ENCODE peak calls at places on chromosomes 2 and 18, in ten cellular contexts. M, P, I, D, K, R, C, V, X and S are unnamed samples.

GRCh38 chr2:16821696-16822095 is 156.1 kb upstream of the CYRIA start:
- DNase-seq in M (no peak), P (no peak), I (no peak), D (no peak), K (no peak), R (no peak), C (no peak), V (no peak), X (peak), S (no peak)

GRCh38 chr2:150484461-150484931 is 3.0 kb downstream of the RND3 start:
- DNase-seq in M (no peak), P (no peak), I (no peak), D (no peak), K (peak), R (no peak), C (no peak), V (peak), X (no peak), S (peak)

GRCh38 chr2:152033146-152033545 is 65.7 kb downstream of the CACNB4 start:
- DNase-seq in M (no peak), P (no peak), I (no peak), D (no peak), K (no peak), R (no peak), C (no peak), V (no peak), X (no peak), S (no peak)

GRCh38 chr2:27218614-27219013 is 1.4 kb downstream of the CAD start:
- DNase-seq in M (no peak), P (no peak), I (no peak), D (peak), K (no peak), R (no peak), C (no peak), V (no peak), X (no peak), S (no peak)

GRCh38 chr2:233026211-233026813 is 6.2 kb upstream of the NEU2 start:
- DNase-seq in M (no peak), P (no peak), I (no peak), D (no peak), K (peak), R (no peak), C (no peak), V (no peak), X (peak), S (peak)

GRCh38 chr2:237912271-237913192 is 53.1 kb downstream of the RAMP1 start:
- DNase-seq in M (no peak), P (no peak), I (no peak), D (no peak), K (no peak), R (no peak), C (no peak), V (no peak), X (no peak), S (no peak)

GRCh38 chr2:237525559-237526157 is 38.6 kb downstream of the MLPH start:
- DNase-seq in M (no peak), P (no peak), I (no peak), D (no peak), K (no peak), R (no peak), C (no peak), V (no peak), X (no peak), S (no peak)

GRCh38 chr2:225670111-225670974 is 270.8 kb downstream of the NYAP2 start:
- DNase-seq in M (no peak), P (no peak), I (no peak), D (no peak), K (peak), R (no peak), C (no peak), V (no peak), X (no peak), S (no peak)

GRCh38 chr2:149871091-149871885 is 283.7 kb upstream of the MMADHC start:
- DNase-seq in M (no peak), P (no peak), I (no peak), D (no peak), K (no peak), R (no peak), C (no peak), V (no peak), X (no peak), S (no peak)

GRCh38 chr18:35732134-35732533 is 150.6 kb downstream of the GALNT1 start:
- DNase-seq in M (no peak), P (no peak), I (no peak), D (no peak), K (no peak), R (no peak), C (no peak), V (no peak), X (no peak), S (no peak)

GRCh38 chr2:142044168-142044567 is 86.6 kb downstream of the LRP1B start:
- DNase-seq in M (no peak), P (no peak), I (no peak), D (no peak), K (no peak), R (no peak), C (no peak), V (no peak), X (no peak), S (peak)

GRCh38 chr18:32545631-32546030 is 74.9 kb upstream of the GAREM1 start:
- DNase-seq in M (no peak), P (no peak), I (no peak), D (no peak), K (no peak), R (no peak), C (no peak), V (no peak), X (no peak), S (no peak)